ENCODE peak calls at places on chromosomes 7 and 10, in nine cellular contexts. A is right atrium auricular region; S is AG09309; X is transverse colon; K is astrocyte of the spinal cord; L is CD8-positive, alpha-beta T cell; U is mucosa of descending colon; P is IMR-90; W is epithelial cell of proximal tubule. B is an unnamed sample.

GRCh38 chr10:98404571-98405396 is 10.2 kb downstream of the PYROXD2 start:
- DNase-seq in S (peak), P (peak), A (no peak), K (peak), U (no peak), W (no peak), L (no peak), X (no peak), B (peak)

GRCh38 chr10:105973252-105973877 is 1191.1 kb downstream of the SORCS1 start:
- DNase-seq in A (no peak), K (no peak), P (no peak), L (no peak), W (no peak), U (no peak), X (no peak), S (no peak), B (no peak)

GRCh38 chr7:18495412-18496335 is at the start of gene HDAC9:
- DNase-seq in L (no peak), W (peak), X (peak), A (peak), S (no peak), K (peak), P (peak), U (no peak), B (peak)

GRCh38 chr10:70925377-70926214 is 37.2 kb upstream of the PCBD1 start:
- DNase-seq in P (no peak), A (no peak), S (no peak), L (peak), K (peak), U (peak), W (no peak), X (peak), B (peak)

GRCh38 chr10:105241254-105241653 is 600.2 kb downstream of the SORCS3 start:
- DNase-seq in S (no peak), A (no peak), W (no peak), L (no peak), P (no peak), X (no peak), U (no peak), K (no peak), B (no peak)

GRCh38 chr10:8051851-8052257 is 2.6 kb upstream of the GATA3 start:
- DNase-seq in X (no peak), U (no peak), K (no peak), L (no peak), S (no peak), A (no peak), P (no peak), W (no peak), B (no peak)

GRCh38 chr10:122407375-122408125 is 33.0 kb downstream of the PLEKHA1 start:
- DNase-seq in K (no peak), P (no peak), S (no peak), W (no peak), U (no peak), A (no peak), L (peak), X (no peak), B (no peak)

GRCh38 chr10:111267673-111268072 is 190.8 kb downstream of the ADRA2A start:
- DNase-seq in X (no peak), K (no peak), U (no peak), L (no peak), W (no peak), S (no peak), P (no peak), A (no peak), B (no peak)

GRCh38 chr10:28294809-28295208 is 8.1 kb downstream of the MPP7 start:
- DNase-seq in S (no peak), W (no peak), K (no peak), X (no peak), P (no peak), L (no peak), A (no peak), U (no peak), B (no peak)

GRCh38 chr7:95470452-95470851 is 15.3 kb upstream of the ASB4 start:
- DNase-seq in A (no peak), S (peak), P (peak), K (peak), L (no peak), W (peak), U (peak), X (peak), B (no peak)

GRCh38 chr10:133614830-133615580 is 11.6 kb downstream of the FRG2B start:
- DNase-seq in P (no peak), W (no peak), U (no peak), S (no peak), K (no peak), X (peak), A (no peak), L (no peak), B (no peak)

GRCh38 chr7:139505563-139505962 is 17.9 kb upstream of the CLEC2L start:
- DNase-seq in U (no peak), A (no peak), W (no peak), P (no peak), K (no peak), X (no peak), S (no peak), L (no peak), B (no peak)

GRCh38 chr10:6542999-6543430 is 37.1 kb downstream of the PRKCQ start:
- DNase-seq in L (peak), W (no peak), P (no peak), A (no peak), S (no peak), X (no peak), K (no peak), U (no peak), B (no peak)

GRCh38 chr10:3781458-3782098 is 3.4 kb downstream of the KLF6 start:
- DNase-seq in L (no peak), W (no peak), P (peak), U (peak), K (peak), A (no peak), X (peak), S (no peak), B (peak)

GRCh38 chr10:132939378-132939955 is 2.9 kb downstream of the CFAP46 start:
- DNase-seq in X (no peak), U (peak), K (no peak), A (no peak), L (no peak), S (no peak), P (no peak), W (no peak), B (no peak)

GRCh38 chr10:95290446-95290800 is 380 bp downstream of the PDLIM1 start:
- DNase-seq in W (no peak), X (no peak), U (peak), L (no peak), A (no peak), P (no peak), K (no peak), S (no peak), B (no peak)

DNA sequence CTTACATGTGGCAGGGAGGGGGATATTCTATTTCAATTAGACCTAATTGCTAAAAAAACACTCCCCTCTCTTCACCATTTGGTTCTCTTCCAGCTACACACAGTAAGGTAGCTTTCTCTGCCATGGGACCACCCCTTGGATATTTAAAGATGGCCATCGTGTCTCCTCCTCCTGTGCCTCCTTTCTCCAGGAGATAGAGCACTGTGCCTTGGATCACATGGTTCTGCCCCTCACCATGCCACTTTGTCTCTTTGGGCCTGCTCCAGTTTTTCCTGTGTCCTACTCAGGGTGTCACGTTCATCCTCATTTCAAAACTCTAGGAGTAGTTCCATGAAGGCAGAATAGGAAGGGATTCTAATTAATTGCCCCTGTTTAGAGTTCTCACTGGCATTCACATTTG is 1060.2 kb downstream of the KCNMA1 start:
- DNase-seq in W (no peak), K (no peak), S (no peak), X (no peak), P (no peak), A (no peak), L (no peak), U (no peak), B (no peak)
- TF ChIP-seq CTCF in W (no peak), K (no peak), S (no peak), X (no peak), P (no peak), A (no peak), L (no peak), U (no peak), B (no peak)

DNA sequence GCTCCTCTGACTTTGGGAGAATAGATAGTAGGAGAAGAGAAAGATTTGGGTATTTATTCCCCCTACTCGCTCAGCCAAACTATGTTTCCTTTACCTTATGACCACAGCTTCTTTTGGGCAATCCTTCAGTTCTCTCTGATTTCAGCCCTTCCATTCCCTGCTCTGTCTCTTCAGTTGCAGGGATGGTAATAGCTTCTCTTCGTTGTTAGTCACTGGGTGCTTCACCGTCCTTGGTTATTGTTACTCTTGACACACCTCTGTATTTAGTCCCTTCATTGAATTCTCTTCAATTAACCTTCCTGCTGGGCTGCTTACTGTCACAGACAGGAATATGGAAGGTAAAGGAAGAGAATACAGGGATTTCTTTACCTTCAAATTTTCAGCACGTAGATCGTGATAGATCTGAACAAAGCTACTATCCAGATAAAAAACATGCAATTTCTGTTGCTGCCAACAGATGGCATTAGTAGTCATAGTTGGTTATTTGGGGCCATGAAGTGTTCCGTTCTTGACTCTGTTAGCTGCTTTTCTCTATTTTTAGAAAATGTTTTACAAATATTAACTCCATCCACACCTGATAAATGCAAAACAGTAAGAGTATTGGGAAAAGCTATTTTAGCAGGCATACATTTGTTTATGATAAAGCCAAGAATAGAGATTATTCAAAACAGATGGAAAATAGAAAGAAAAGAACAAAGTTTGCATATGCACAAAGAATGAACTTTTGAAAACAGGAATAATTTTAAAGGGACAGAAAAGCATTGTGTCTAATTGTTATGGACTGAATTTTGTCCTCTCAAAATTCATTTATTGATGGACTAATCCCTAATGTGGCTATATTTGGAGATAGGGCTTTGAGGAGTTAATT is 14.0 kb upstream of the PTTG1IP2 start:
- DNase-seq in S (no peak), U (no peak), L (no peak), P (peak), W (no peak), X (no peak), A (no peak), K (peak), B (peak)
- H3K4me3 ChIP-seq in S (peak), U (no peak), L (no peak), P (peak), W (peak), X (no peak), A (no peak), K (peak), B (peak)

DNA sequence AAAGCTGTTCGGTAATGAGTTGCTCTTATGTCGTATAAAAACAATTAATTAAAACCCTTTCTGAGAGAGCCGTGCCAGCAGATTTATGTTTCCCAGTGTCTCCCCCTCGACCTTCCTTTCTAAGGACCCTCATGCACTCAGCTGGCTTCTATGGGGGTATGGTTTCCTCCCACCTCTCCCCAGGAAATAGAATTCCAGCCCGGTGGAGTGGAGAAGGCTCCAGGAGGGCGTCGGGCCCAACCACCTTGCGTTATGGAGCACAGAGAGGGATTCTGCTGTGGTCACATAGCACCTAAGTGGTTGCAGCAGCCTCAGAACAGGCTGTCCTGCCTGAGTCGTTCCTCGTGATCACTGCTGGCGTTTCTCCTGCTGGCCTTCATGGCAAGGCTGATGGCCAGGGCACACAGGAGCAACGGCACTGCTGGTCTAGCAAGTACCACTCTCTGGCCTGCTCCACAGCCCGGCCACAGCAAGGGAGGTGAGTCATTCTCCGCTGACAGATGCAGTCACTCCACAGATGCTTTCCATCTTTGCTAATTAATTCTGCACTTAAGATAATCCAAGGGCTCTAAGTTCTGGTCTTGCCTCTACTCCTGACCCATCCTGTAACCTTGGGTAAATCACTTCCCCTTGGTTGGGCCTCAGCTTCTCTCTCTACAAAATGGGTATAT is 244.2 kb downstream of the RPS24 start:
- DNase-seq in K (peak), P (peak), L (no peak), W (no peak), A (peak), S (peak), U (peak), X (no peak), B (peak)
- TF ChIP-seq CTCF in K (no peak), P (no peak), L (no peak), W (no peak), A (no peak), S (no peak), U (no peak), X (no peak), B (no peak)

GRCh38 chr7:55369427-55369826 is 4.3 kb downstream of the LANCL2 start:
- DNase-seq in P (peak), L (no peak), S (peak), W (peak), U (no peak), X (no peak), A (no peak), K (peak), B (peak)
- H3K4me3 ChIP-seq in P (no peak), L (no peak), S (no peak), W (no peak), U (no peak), X (no peak), A (no peak), K (no peak), B (no peak)

GRCh38 chr10:61608255-61609040 is 54.3 kb upstream of the CABCOCO1 start:
- DNase-seq in A (no peak), L (no peak), X (no peak), U (no peak), K (peak), P (no peak), S (no peak), W (no peak), B (peak)

GRCh38 chr10:61605221-61605620 is 57.5 kb upstream of the CABCOCO1 start:
- DNase-seq in U (no peak), A (no peak), X (no peak), L (no peak), S (no peak), W (no peak), K (no peak), P (no peak), B (no peak)

GRCh38 chr10:61612009-61612408 is 50.7 kb upstream of the CABCOCO1 start:
- DNase-seq in L (no peak), W (no peak), A (no peak), X (no peak), K (no peak), S (no peak), P (no peak), U (no peak), B (no peak)

GRCh38 chr10:61609609-61610166 is 53.0 kb upstream of the CABCOCO1 start:
- DNase-seq in L (no peak), U (no peak), W (no peak), A (no peak), P (no peak), K (no peak), X (no peak), S (no peak), B (no peak)

GRCh38 chr10:61606971-61607907 is 55.5 kb upstream of the CABCOCO1 start:
- DNase-seq in A (no peak), K (no peak), S (no peak), L (no peak), P (no peak), U (no peak), W (no peak), X (no peak), B (peak)
- TF ChIP-seq CTCF in A (peak), K (peak), S (peak), L (no peak), P (peak), U (no peak), W (peak), X (no peak), B (peak)